ENCODE peak calls at places on chromosomes 5 and 9, in nine cellular contexts. P is thyroid gland, H is uterus, J is sigmoid colon, Q is transverse colon, B is A549, M is gastrocnemius medialis, C is H1, D is adrenal gland. I is an unnamed sample. For H3K4me1, the result is how much of the 10 kb centered on the place peaks cover.

GRCh38 chr9:97804059-97804365 is 49.0 kb upstream of the FOXE1 start:
- DNase-seq in B (no peak), P (peak), M (no peak), H (no peak), J (no peak), C (no peak), D (no peak), Q (no peak), I (no peak)

GRCh38 chr5:139855451-139855850 is 59.8 kb downstream of the PSD2 start:
- DNase-seq in J (no peak), C (no peak), Q (no peak), D (no peak), M (no peak), P (no peak), B (no peak), H (no peak), I (no peak)

GRCh38 chr5:136656811-136657210 is 291.5 kb upstream of the TRPC7 start:
- DNase-seq in Q (no peak), P (no peak), J (no peak), D (no peak), C (no peak), M (no peak), H (no peak), B (peak), I (no peak)

GRCh38 chr5:122420126-122420525 is 108.1 kb downstream of the SNCAIP start:
- DNase-seq in J (no peak), C (no peak), B (no peak), P (no peak), D (no peak), Q (no peak), H (no peak), M (no peak), I (no peak)

GRCh38 chr5:139445325-139446170 is 6.2 kb upstream of the DNAJC18 start:
- DNase-seq in H (no peak), C (no peak), B (no peak), Q (no peak), D (no peak), P (peak), J (no peak), M (no peak), I (no peak)

GRCh38 chr5:138503487-138504270 is 38.4 kb downstream of the EGR1 start:
- DNase-seq in Q (peak), J (no peak), B (peak), C (no peak), D (peak), M (no peak), P (peak), H (peak), I (no peak)

GRCh38 chr9:70111042-70111602 is 67.5 kb downstream of the MAMDC2 start:
- DNase-seq in H (peak), C (peak), D (peak), B (peak), P (peak), Q (peak), M (peak), J (peak), I (no peak)

GRCh38 chr9:72362118-72362531 is 2.9 kb downstream of the ZFAND5 start:
- DNase-seq in D (no peak), Q (no peak), P (no peak), C (no peak), H (no peak), M (no peak), B (peak), J (no peak), I (no peak)

GRCh38 chr5:169944922-169945675 is 35.2 kb downstream of the INSYN2B start:
- DNase-seq in M (no peak), D (no peak), H (no peak), J (no peak), B (no peak), Q (no peak), P (no peak), C (no peak), I (no peak)

GRCh38 chr5:56476487-56476856 is 243.3 kb upstream of the ANKRD55 start:
- DNase-seq in C (no peak), H (no peak), M (no peak), B (no peak), J (no peak), P (no peak), D (no peak), Q (no peak), I (no peak)

GRCh38 chr5:157049605-157050004 is 9.3 kb downstream of the HAVCR1 start:
- DNase-seq in P (no peak), H (no peak), C (no peak), M (no peak), B (peak), J (no peak), D (no peak), Q (no peak), I (no peak)

GRCh38 chr5:124912653-124913328 is 166.4 kb upstream of the ZNF608 start:
- DNase-seq in B (no peak), H (no peak), C (no peak), D (no peak), M (peak), J (no peak), P (no peak), Q (no peak), I (no peak)

GRCh38 chr5:158660726-158661125 is 439.0 kb downstream of the EBF1 start:
- DNase-seq in M (no peak), Q (no peak), J (no peak), P (no peak), H (no peak), C (no peak), D (no peak), B (no peak), I (no peak)

GRCh38 chr5:142095035-142095434 is 13.5 kb upstream of the NDFIP1 start:
- DNase-seq in H (no peak), J (no peak), B (no peak), C (no peak), D (no peak), P (no peak), M (no peak), Q (no peak), I (no peak)

GRCh38 chr5:160638141-160638742 is 213.8 kb downstream of the ATP10B start:
- DNase-seq in H (no peak), D (no peak), C (no peak), P (no peak), B (no peak), Q (peak), J (no peak), M (no peak), I (no peak)

DNA sequence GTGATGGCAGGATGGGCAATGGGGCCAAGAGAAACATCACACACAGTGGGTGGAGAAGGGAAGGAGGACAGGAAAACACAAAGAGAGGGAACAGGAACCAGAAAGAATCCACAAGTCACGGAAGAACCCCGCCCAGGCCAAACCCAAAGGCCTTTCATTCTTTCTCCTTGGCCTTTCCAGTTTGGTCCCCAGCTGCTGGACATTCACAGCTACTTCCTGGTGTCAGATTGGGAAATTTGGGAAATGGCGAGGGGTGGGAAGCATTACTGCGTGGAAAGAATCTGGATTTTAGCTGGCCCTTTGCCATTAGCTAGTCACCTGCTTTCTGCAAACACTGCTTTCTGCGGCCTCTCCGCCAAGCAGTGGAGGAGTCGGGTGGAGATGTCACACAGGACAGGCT is 82.5 kb downstream of the GLDC start:
- DNase-seq in C (no peak), H (peak), J (no peak), P (peak), Q (no peak), B (no peak), D (no peak), M (no peak), I (no peak)
- H3K4me1 ChIP-seq in C (under half), H (under half), J (under half), P (under half), Q (under half), B (under half), D (under half), M (under half), I (under half)

GRCh38 chr5:72599519-72600400 is 92.5 kb upstream of the ZNF366 start:
- DNase-seq in D (no peak), J (no peak), B (peak), C (no peak), H (no peak), Q (no peak), M (no peak), P (no peak), I (no peak)
- TF ChIP-seq POLR2A in D (no peak), J (no peak), B (no peak), C (no peak), H (no peak), Q (no peak), M (no peak), P (no peak), I (no peak)

GRCh38 chr5:7676455-7676854 is 174.5 kb downstream of the CFAP90 start:
- DNase-seq in C (no peak), D (no peak), J (no peak), P (no peak), Q (no peak), M (no peak), H (no peak), B (no peak), I (no peak)
- H3K4me1 ChIP-seq in C (under half), D (under half), J (under half), P (under half), Q (under half), M (under half), H (under half), B (under half), I (under half)

GRCh38 chr5:162529886-162530285 is 462.3 kb downstream of the GABRG2 start:
- DNase-seq in Q (no peak), H (no peak), J (no peak), D (no peak), B (no peak), P (no peak), M (no peak), C (no peak), I (no peak)
- TF ChIP-seq POLR2A in Q (no peak), H (no peak), J (no peak), D (no peak), B (no peak), P (no peak), M (no peak), C (no peak), I (no peak)

GRCh38 chr5:81167078-81167477 is 66.0 kb upstream of the CKMT2 start:
- DNase-seq in D (no peak), J (no peak), P (no peak), C (no peak), B (no peak), Q (no peak), M (no peak), H (no peak), I (no peak)

GRCh38 chr5:81167544-81167943 is 65.6 kb upstream of the CKMT2 start:
- DNase-seq in D (no peak), M (no peak), P (no peak), B (no peak), C (no peak), Q (no peak), H (no peak), J (peak), I (no peak)

GRCh38 chr5:81164936-81165335 is 68.2 kb upstream of the CKMT2 start:
- DNase-seq in B (no peak), C (no peak), J (no peak), P (no peak), Q (no peak), M (no peak), D (no peak), H (no peak), I (no peak)

GRCh38 chr5:81164466-81164865 is 68.7 kb upstream of the CKMT2 start:
- DNase-seq in B (no peak), H (no peak), P (no peak), D (no peak), J (no peak), C (no peak), M (no peak), Q (no peak), I (no peak)

GRCh38 chr5:81165493-81166119 is 67.5 kb upstream of the CKMT2 start:
- DNase-seq in M (no peak), Q (peak), H (peak), C (peak), P (peak), B (peak), D (peak), J (no peak), I (no peak)
- H3K4me1 ChIP-seq in M (under half), Q (under half), H (under half), C (under half), P (under half), B (under half), D (under half), J (under half), I (under half)

GRCh38 chr5:95959964-95960801 is 1.5 kb downstream of the ELL2 start:
- DNase-seq in C (no peak), H (no peak), D (peak), M (no peak), P (peak), Q (peak), J (peak), B (peak), I (no peak)

GRCh38 chr5:95959051-95959963 is 2.3 kb downstream of the ELL2 start:
- DNase-seq in J (no peak), M (no peak), P (no peak), D (no peak), B (no peak), Q (peak), H (no peak), C (no peak), I (no peak)

GRCh38 chr5:95961617-95962474 is at the start of gene ELL2:
- DNase-seq in P (peak), D (peak), C (peak), J (peak), M (peak), Q (peak), B (peak), H (peak), I (peak)

GRCh38 chr5:95962475-95962773 is 773 bp upstream of the ELL2 start:
- DNase-seq in Q (no peak), D (no peak), P (no peak), M (no peak), B (no peak), C (no peak), H (no peak), J (no peak), I (no peak)

DNA sequence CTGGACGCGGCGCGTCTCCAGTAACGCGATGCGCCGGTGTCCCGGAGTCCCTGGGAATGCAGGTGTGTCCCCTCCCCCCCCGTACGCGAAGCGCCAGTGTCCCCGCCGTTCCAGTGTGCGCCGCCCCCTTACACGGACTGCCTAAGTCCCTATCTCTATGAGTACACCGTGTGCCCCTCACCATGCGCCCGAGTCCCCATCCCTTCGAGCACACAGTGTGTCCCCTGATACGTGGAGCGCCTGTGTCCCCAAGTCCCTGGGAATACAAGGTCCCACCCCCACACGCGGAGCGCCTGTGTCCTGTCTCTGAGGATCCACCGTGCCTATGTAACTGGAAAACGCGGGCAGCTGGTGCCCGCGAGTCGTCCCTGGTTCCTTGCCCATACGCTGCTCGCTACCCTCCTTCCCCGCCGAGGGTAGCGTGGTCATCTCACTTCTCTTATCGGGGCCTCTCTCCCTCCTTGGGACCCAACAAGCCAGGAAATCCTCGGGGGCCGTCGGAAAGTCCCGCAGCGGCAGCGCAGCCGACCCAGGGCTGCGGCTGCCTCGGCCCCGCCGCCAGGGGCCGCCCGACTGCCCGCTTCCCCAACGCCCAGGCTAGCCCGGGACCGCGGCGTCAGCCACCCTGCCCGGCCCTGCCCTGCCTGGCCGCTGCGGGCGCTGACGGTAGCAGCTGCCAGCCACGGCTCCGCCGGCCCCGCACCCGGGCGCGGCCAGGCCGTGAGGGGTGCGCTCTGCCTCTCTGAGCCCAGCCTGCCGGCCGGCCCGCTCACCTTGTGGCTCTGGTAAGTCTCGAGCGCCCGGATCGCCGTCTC is 642 bp downstream of the ELL2 start:
- DNase-seq in P (peak), B (peak), D (peak), H (peak), C (peak), J (peak), Q (peak), M (peak), I (peak)
- TF ChIP-seq POLR2A in P (no peak), B (no peak), D (no peak), H (no peak), C (peak), J (no peak), Q (no peak), M (peak), I (no peak)

GRCh38 chr9:89454498-89455355 is 43.2 kb downstream of the SEMA4D start:
- DNase-seq in B (no peak), P (no peak), C (no peak), H (no peak), J (no peak), Q (no peak), M (no peak), D (no peak), I (no peak)
- H3K4me1 ChIP-seq in B (under half), P (under half), C (under half), H (under half), J (under half), Q (under half), M (under half), D (under half), I (under half)

I was measured in esophagus squamous epithelium.